ENCODE peak calls at places on chromosomes 5 and 9, in six cellular contexts. X is IMR-90, G is A673, E is fibroblast of mammary gland, F is WTC11, S is mesothelial cell of epicardium. Q is an unnamed sample.

GRCh38 chr5:40307076-40307475 is 372.6 kb upstream of the PTGER4 start:
- DNase-seq in F (no peak), S (no peak), X (no peak), G (no peak), E (no peak), Q (no peak)

GRCh38 chr5:10533218-10533617 is 30.7 kb upstream of the ANKRD33B start:
- DNase-seq in S (no peak), G (peak; percentile 57), X (no peak), E (no peak), F (peak; percentile 72), Q (no peak)

GRCh38 chr5:159531554-159532105 is 201.3 kb upstream of the IL12B start:
- DNase-seq in E (no peak), F (no peak), X (no peak), S (no peak), G (no peak), Q (no peak)

GRCh38 chr5:19917588-19917987 is 70.4 kb downstream of the CDH18 start:
- DNase-seq in G (no peak), X (no peak), F (no peak), S (no peak), E (no peak), Q (no peak)

GRCh38 chr5:79653843-79654242 is 35.8 kb upstream of the CMYA5 start:
- DNase-seq in S (no peak), X (no peak), G (no peak), E (no peak), F (no peak), Q (no peak)

GRCh38 chr9:101463397-101463796 is 27.8 kb upstream of the ALDOB start:
- DNase-seq in X (peak; percentile 67), F (no peak), E (peak; percentile 67), S (no peak), G (no peak), Q (no peak)

GRCh38 chr5:108579236-108579635 is 168.5 kb upstream of the FER start:
- DNase-seq in E (no peak), X (no peak), S (no peak), F (no peak), G (no peak), Q (no peak)

GRCh38 chr9:109887079-109887478 is 107.1 kb downstream of the PALM2AKAP2 start:
- DNase-seq in S (no peak), G (no peak), F (no peak), E (peak; percentile 93), X (peak; percentile 74), Q (no peak)

GRCh38 chr5:175576591-175576990 is 81.3 kb upstream of the HRH2 start:
- DNase-seq in E (no peak), S (no peak), X (no peak), G (no peak), F (no peak), Q (no peak)

GRCh38 chr5:37208883-37209808 is 40.0 kb downstream of the CPLANE1 start:
- DNase-seq in F (no peak), X (peak; percentile 25), G (peak; percentile 58), E (peak; percentile 55), S (no peak), Q (no peak)

GRCh38 chr9:84397822-84398221 is 57.3 kb upstream of the SLC28A3 start:
- DNase-seq in F (no peak), S (no peak), X (peak; percentile 62), E (peak; percentile 68), G (peak; percentile 10), Q (no peak)

GRCh38 chr5:61048534-61048933 is 103.5 kb downstream of the NDUFAF2 start:
- DNase-seq in F (no peak), X (peak; percentile 92), E (peak; percentile 87), G (no peak), S (no peak), Q (no peak)

GRCh38 chr9:108211576-108211975 is 644.2 kb downstream of the ACTL7B start:
- DNase-seq in X (no peak), E (peak; percentile 31), S (no peak), F (no peak), G (no peak), Q (no peak)

GRCh38 chr9:121727295-121728028 is 76.0 kb downstream of the DAB2IP start:
- DNase-seq in G (no peak), X (no peak), F (no peak), E (no peak), S (no peak), Q (no peak)

GRCh38 chr5:147437161-147437596 is 72.7 kb downstream of the DPYSL3 start:
- DNase-seq in E (no peak), S (no peak), G (no peak), F (no peak), X (peak; percentile 21), Q (no peak)

GRCh38 chr9:88990721-88991065 is 575 bp upstream of the S1PR3 start:
- DNase-seq in E (no peak), X (no peak), G (no peak), F (peak; percentile 72), S (no peak), Q (no peak)

GRCh38 chr5:82348749-82349148 is 70.6 kb upstream of the RPS23 start:
- DNase-seq in X (no peak), G (no peak), E (peak; percentile 49), F (no peak), S (no peak), Q (no peak)

GRCh38 chr5:10424124-10424731 is 17.5 kb upstream of the ROPN1L start:
- DNase-seq in E (peak; percentile 60), S (no peak), F (peak; percentile 34), X (peak; percentile 44), G (peak; percentile 73), Q (no peak)

GRCh38 chr5:174418809-174419522 is 305.4 kb upstream of the MSX2 start:
- DNase-seq in G (no peak), S (no peak), E (no peak), X (no peak), F (peak; percentile 52), Q (no peak)

DNA sequence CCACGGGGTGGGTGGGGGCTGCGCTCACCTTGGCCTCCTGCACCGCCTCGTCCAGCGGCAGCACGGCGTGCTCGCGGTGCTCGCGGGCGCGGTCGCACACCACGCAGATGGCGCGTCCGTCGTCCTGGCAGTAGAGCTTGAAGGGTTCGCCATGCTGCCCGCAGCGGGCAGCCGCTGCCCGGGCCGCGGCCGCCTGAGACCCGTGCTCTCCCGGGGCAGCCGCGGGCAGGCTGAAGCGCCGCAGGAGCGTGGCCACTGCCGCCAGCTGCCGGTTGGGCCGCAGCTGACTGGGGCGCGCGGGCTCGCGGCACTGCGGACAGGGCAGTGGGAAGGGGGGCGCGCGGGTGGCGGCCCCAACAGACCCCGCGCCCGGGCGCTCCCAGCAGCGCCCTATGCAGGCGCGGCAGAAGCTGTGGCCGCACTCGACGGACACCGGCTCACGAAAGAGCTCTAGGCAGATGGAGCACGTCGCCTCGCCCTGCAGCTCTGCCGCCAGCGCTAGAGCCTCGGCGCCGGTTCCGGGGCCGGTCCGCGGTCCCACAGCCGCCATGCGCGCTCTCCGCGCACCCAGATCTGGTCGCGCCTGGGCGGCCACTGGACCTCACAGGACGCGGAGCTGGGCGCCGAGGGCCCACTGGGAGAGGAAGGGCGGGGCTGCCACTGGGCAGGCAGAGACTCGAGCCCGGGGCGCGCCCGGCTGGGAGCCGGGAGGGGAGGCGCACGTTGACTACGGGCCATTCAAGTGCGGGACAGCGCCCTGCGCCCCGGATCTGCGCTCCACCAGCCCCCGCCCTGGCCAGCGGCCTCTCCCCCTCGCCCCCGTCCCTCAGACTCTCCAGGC is at the start of gene TRIM7:
- DNase-seq in X (peak; percentile 20), E (peak; percentile 39), F (peak; percentile 55), G (no peak), S (no peak), Q (no peak)
- TF ChIP-seq CTCF in X (no peak), E (no peak), F (no peak), G (no peak), S (no peak), Q (no peak)

DNA sequence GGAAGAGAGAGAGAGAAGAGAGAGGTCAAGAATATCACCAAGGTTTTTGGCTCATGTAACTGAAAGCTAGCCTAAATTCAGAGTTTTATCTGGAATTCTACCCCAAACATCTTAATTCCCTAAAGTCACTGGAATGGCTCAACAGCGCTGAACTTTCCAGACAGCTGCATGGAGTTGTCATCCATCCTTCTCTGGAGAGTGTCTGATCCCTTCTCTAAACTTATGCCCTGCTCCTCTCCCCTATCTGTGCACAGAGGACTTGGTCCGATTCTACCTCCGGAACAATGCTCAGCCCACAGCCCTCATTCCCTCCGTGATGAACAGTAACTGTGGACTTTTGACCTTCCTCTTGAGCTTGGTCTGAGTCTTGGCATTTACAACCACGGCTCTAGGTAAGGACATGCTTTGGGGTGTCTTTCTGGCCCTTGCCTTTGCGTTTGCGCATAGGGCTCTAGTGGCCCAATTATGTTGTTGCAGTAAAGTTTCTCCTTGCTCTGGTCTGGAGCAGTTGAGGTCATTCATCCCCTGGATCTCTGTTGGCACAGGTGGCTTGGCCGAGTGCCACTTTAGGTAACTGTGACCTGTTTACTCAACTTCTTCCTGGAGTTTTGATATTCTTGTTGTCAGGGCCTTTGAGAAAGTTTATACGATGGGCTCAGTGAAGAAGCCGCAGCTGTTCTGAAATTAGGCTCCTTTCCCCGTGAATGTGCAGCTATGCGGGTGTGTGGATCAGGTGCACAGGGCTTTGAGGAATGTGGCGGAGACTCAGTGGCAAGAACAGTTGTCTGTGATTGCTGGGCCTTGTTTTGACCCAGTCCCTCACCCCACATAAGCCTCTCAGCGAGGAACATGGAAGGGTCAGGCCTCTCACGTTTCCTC is 18.4 kb upstream of the CD180 start:
- DNase-seq in S (no peak), X (no peak), E (no peak), F (no peak), G (no peak), Q (no peak)
- TF ChIP-seq CTCF in S (no peak), X (no peak), E (no peak), F (no peak), G (no peak), Q (no peak)

DNA sequence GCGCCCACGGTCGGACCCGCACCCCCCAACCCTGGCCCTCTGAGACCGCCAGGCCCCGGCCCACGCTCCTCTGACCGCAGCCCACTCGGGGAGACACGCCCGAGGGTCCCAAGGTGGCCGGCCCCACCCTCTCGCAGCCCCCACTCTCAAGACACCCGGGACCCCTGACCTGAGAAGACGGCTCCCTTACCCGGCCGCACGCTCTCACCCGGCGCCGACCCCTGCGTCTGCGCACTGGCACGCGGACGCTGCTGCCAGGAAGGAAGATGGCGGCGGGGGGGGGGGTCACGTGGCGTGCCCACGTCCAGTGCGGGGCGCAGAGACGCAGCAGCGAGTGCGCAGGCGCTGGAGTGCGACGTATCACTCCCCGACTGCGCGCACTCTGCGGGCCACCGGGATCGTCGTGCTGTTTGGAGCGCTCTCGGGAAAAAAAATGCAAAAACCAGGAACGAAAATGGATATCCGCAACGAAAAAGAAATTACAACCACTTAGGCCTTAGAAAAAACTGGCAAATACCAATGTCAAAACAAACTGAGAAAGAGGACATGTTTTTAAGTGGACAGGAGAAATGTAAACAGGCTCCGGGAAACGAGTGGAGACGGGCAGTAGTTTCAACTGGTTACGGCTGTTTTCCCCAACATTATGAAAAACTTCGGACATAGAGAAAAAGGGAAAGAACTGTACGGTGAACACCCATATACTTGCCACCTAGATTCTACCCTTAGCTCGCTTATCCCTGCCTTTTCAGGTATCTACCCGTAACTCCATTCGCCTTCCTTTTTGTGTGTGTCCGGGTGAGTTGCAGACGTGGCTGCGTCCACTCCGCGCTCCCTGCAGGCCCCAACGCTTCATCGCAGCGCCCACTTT is at the start of gene MRPL36:
- DNase-seq in F (peak; percentile 90), S (peak; percentile 91), E (peak; percentile 86), X (peak; percentile 85), G (peak; percentile 95), Q (peak; percentile 90)
- TF ChIP-seq CTCF in F (no peak), S (no peak), E (no peak), X (no peak), G (no peak), Q (no peak)

DNA sequence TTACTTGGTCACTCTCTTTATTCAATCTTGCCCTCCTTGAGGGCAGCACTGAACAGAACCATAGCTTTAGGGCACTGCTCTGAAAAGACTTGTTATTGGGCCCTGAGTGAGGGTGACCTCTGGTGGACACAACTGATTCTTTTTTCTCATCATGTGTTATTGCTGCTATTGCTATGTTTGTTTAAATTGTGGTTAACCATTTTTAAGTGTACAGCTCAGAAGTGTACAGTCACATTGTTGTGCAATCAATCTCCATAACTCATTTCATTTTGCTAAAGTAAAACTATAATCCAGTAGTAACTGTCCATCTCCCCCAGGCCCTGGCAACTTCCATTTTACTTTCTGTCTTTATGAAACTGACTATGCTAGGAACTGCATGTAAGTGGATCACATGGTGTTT is 351.1 kb upstream of the RIOK2 start:
- DNase-seq in F (no peak), E (peak; percentile 95), X (peak; percentile 94), G (peak; percentile 46), S (no peak), Q (no peak)
- TF ChIP-seq CTCF in F (peak; percentile 49), E (peak; percentile 78), X (peak; percentile 72), G (peak; percentile 62), S (peak; percentile 40), Q (no peak)